ENCODE peak calls at places on chromosome 2, in four cellular contexts. I is neural crest cell, T is esophagus squamous epithelium, G is RWPE2. U is an unnamed sample.

GRCh38 chr2:209389124-209389523 is 34.7 kb upstream of the MAP2 start:
- DNase-seq in T (no peak), I (no peak), G (no peak), U (no peak)

GRCh38 chr2:47471429-47472116 is 68.6 kb downstream of the MSH2 start:
- DNase-seq in G (no peak), I (no peak), T (no peak), U (no peak)

GRCh38 chr2:127638361-127639110 is 7.4 kb upstream of the GPR17 start:
- DNase-seq in I (no peak), T (no peak), G (no peak), U (no peak)

GRCh38 chr2:199261936-199262335 is 195.8 kb downstream of the SATB2 start:
- DNase-seq in I (no peak), T (no peak), G (no peak), U (no peak)

GRCh38 chr2:168849610-168850009 is 40.6 kb downstream of the SPC25 start:
- DNase-seq in T (no peak), I (no peak), G (no peak), U (no peak)

GRCh38 chr2:182020319-182021055 is 34.8 kb downstream of the PPP1R1C start:
- DNase-seq in T (no peak), I (no peak), G (no peak), U (no peak)

GRCh38 chr2:151973901-151974199 is 125.0 kb downstream of the CACNB4 start:
- DNase-seq in T (no peak), G (no peak), I (peak), U (no peak)

GRCh38 chr2:172894723-172895387 is 159.2 kb downstream of the RAPGEF4 start:
- DNase-seq in G (no peak), T (no peak), I (no peak), U (no peak)

GRCh38 chr2:45930396-45930792 is 278.9 kb downstream of the PRKCE start:
- DNase-seq in I (no peak), T (no peak), G (no peak), U (no peak)

GRCh38 chr2:133766164-133766832 is 198.0 kb upstream of the NCKAP5 start:
- DNase-seq in I (no peak), G (no peak), T (no peak), U (no peak)

GRCh38 chr2:118065015-118065666 is 23.1 kb upstream of the INSIG2 start:
- DNase-seq in G (no peak), T (no peak), I (no peak), U (no peak)

GRCh38 chr2:239429473-239430350 is 28.9 kb upstream of the HDAC4 start:
- DNase-seq in T (no peak), G (no peak), I (no peak), U (no peak)

GRCh38 chr2:85457877-85458316 is 39.4 kb downstream of the SH2D6 start:
- DNase-seq in I (no peak), G (no peak), T (no peak), U (no peak)

GRCh38 chr2:79191081-79191480 is 31.5 kb upstream of the REG3A start:
- DNase-seq in T (no peak), I (no peak), G (no peak), U (no peak)

GRCh38 chr2:67215214-67215613 is 181.9 kb upstream of the ETAA1 start:
- DNase-seq in I (peak), G (no peak), T (no peak), U (peak)

GRCh38 chr2:231711677-231712461 is 3.5 kb downstream of the PTMA start:
- DNase-seq in I (no peak), T (no peak), G (no peak), U (no peak)

GRCh38 chr2:216804357-216805350 is 55.2 kb downstream of the TNP1 start:
- DNase-seq in G (no peak), I (no peak), T (no peak), U (no peak)

GRCh38 chr2:179139506-179139905 is 89.6 kb upstream of the CCDC141 start:
- DNase-seq in T (no peak), I (no peak), G (no peak), U (no peak)

GRCh38 chr2:192035731-192036442 is 158.8 kb downstream of the TMEFF2 start:
- DNase-seq in I (no peak), G (no peak), T (no peak), U (no peak)

GRCh38 chr2:45280801-45281200 is 271.5 kb upstream of the SIX2 start:
- DNase-seq in I (no peak), T (no peak), G (no peak), U (no peak)

GRCh38 chr2:242024751-242025355 is 155.3 kb downstream of the RTP5 start:
- DNase-seq in I (no peak), T (no peak), G (peak), U (no peak)

GRCh38 chr2:23436346-23437099 is 51.5 kb downstream of the KLHL29 start:
- DNase-seq in G (no peak), I (no peak), T (no peak), U (no peak)

GRCh38 chr2:176291768-176292393 is 22.6 kb downstream of the MTX2 start:
- DNase-seq in T (no peak), G (no peak), I (no peak), U (no peak)

GRCh38 chr2:143161982-143162837 is 33.0 kb downstream of the ARHGAP15 start:
- DNase-seq in G (no peak), T (no peak), I (peak), U (no peak)

GRCh38 chr2:191846787-191847620 is at the start of gene CAVIN2:
- DNase-seq in I (no peak), T (no peak), G (peak), U (no peak)

GRCh38 chr2:119702918-119703401 is 24.0 kb downstream of the TMEM177 start:
- DNase-seq in G (no peak), T (no peak), I (peak), U (peak)

GRCh38 chr2:204749319-204749718 is 204.0 kb downstream of the PARD3B start:
- DNase-seq in I (no peak), G (no peak), T (no peak), U (no peak)

GRCh38 chr2:239005586-239005985 is 157.7 kb downstream of the TWIST2 start:
- DNase-seq in I (no peak), G (no peak), T (no peak), U (no peak)

GRCh38 chr2:67604360-67604759 is 207.2 kb downstream of the ETAA1 start:
- DNase-seq in I (no peak), T (no peak), G (no peak), U (no peak)

GRCh38 chr2:11710632-11711381 is 35.6 kb upstream of the LPIN1 start:
- DNase-seq in I (no peak), T (no peak), G (no peak), U (no peak)

GRCh38 chr2:106812377-106812776 is 73.6 kb downstream of the ST6GAL2 start:
- DNase-seq in T (no peak), I (no peak), G (no peak), U (no peak)

GRCh38 chr2:216819766-216820165 is 40.1 kb downstream of the TNP1 start:
- DNase-seq in T (no peak), I (no peak), G (no peak), U (no peak)

DNA sequence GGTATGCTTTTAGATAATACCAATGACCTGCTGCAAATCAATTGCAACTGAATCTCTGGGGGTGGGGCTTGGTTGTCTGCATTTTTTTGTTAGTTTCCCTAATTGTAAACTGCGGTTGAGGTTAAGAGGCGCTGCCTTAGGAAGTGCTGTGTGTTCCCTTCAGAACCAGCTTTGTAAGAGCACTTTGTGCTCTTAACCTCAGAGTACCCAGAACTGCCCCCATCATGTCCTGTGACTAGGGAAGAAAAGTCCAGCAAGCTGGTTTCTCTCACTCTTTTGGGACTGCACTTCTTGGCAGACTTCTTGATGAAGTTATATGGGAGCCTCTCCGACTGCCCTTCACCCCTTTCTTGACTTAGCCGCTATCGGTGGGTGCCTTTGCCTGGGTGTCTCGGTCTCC is 245.5 kb upstream of the CXCR4 start:
- DNase-seq in I (no peak), T (no peak), G (no peak), U (no peak)
- TF ChIP-seq CTCF in I (no peak), T (no peak), G (no peak), U (no peak)

GRCh38 chr2:65382776-65383357 is 49.5 kb downstream of the SPRED2 start:
- DNase-seq in T (peak), I (no peak), G (peak), U (no peak)
- TF ChIP-seq CTCF in T (no peak), I (no peak), G (peak), U (peak)

GRCh38 chr2:128867936-128868636 is 549.4 kb upstream of the HS6ST1 start:
- DNase-seq in G (no peak), I (no peak), T (no peak), U (no peak)

GRCh38 chr2:128874608-128875007 is 555.9 kb upstream of the HS6ST1 start:
- DNase-seq in I (no peak), G (no peak), T (no peak), U (no peak)

GRCh38 chr2:128867327-128867726 is 548.7 kb upstream of the HS6ST1 start:
- DNase-seq in G (no peak), T (no peak), I (no peak), U (no peak)

DNA sequence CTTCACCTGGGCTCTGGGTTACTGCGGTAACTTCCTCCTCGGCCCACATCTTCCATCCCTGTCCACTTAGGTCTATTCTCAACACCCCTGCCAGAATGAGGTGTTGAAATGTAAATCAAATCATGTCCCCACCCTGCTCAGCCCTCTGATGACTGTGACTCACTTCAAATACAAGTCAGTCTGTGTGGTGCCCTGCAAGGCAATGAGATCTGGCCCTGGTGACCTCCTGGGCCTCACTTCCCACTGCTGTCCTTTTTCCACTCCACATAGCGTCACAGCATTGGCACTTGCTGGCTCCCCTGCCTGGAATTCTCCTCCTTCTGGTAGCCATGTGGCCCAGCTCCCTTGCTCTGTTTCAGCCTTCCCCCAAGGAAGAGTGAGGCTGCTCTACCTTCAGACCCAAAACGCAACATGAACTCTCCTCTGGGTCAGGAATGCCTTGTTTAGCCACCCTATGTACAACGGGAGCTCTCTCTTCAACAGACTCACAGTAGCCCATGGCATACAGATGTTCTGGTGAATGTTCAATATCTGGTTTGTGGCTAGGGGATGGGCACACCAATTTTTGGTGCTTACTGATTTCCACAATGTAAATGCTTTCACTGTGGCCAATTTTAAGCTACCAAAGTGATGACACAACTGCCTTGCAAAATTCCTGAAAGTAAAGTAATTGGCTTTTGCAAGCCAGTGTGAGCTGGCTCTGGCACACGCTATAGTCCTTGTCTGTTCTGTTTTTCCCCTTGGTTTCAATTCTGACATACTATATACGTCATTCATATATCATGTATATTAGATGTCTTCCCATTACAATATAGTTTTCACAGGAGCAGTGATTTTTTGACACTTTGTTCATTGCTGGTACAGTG is 550.3 kb upstream of the HS6ST1 start:
- DNase-seq in I (no peak), G (no peak), T (no peak), U (no peak)
- TF ChIP-seq CTCF in I (no peak), G (no peak), T (no peak), U (no peak)

GRCh38 chr2:49332415-49332814 is 178.1 kb upstream of the FSHR start:
- DNase-seq in T (no peak), I (no peak), G (no peak), U (no peak)
- TF ChIP-seq CTCF in T (no peak), I (no peak), G (no peak), U (peak)

GRCh38 chr2:36458106-36458505 is 102.5 kb downstream of the CRIM1 start:
- DNase-seq in G (no peak), I (no peak), T (no peak), U (no peak)
- TF ChIP-seq CTCF in G (no peak), I (no peak), T (no peak), U (no peak)

GRCh38 chr2:44148997-44149396 is 19.7 kb upstream of the PPM1B start:
- DNase-seq in G (no peak), T (no peak), I (no peak), U (no peak)

GRCh38 chr2:44150473-44150872 is 18.2 kb upstream of the PPM1B start:
- DNase-seq in I (no peak), T (no peak), G (no peak), U (no peak)

GRCh38 chr2:44155577-44156446 is 12.9 kb upstream of the PPM1B start:
- DNase-seq in T (no peak), I (no peak), G (no peak), U (no peak)

GRCh38 chr2:44152865-44153264 is 15.8 kb upstream of the PPM1B start:
- DNase-seq in G (no peak), I (no peak), T (no peak), U (no peak)
- TF ChIP-seq CTCF in G (no peak), I (no peak), T (no peak), U (no peak)

U was measured in chondrocyte.